ENCODE peak calls at places on chromosomes 4 and X, in five cellular contexts. One of them, this sample, is unnamed.

GRCh38 chr4:183399166-183399565 is 45.3 kb upstream of the CDKN2AIP start:
- DNase-seq in HepG2: no peak
- DNase-seq in HCT116: no peak
- DNase-seq in GM12878: no peak
- DNase-seq in K562: no peak
- DNase-seq in this sample: peak

GRCh38 chrX:13029341-13029740 is 15.1 kb downstream of the FAM9C start:
- DNase-seq in HepG2: no peak
- DNase-seq in HCT116: no peak
- DNase-seq in GM12878: no peak
- DNase-seq in K562: no peak
- DNase-seq in this sample: no peak

GRCh38 chr4:140069068-140069467 is 84.9 kb downstream of the MAML3 start:
- DNase-seq in HepG2: no peak
- DNase-seq in HCT116: no peak
- DNase-seq in GM12878: no peak
- DNase-seq in K562: no peak
- DNase-seq in this sample: no peak

GRCh38 chr4:24644983-24645764 is 60.8 kb upstream of the DHX15 start:
- DNase-seq in HepG2: no peak
- DNase-seq in HCT116: no peak
- DNase-seq in GM12878: no peak
- DNase-seq in K562: no peak
- DNase-seq in this sample: no peak

GRCh38 chr4:72295966-72296557 is 264.3 kb downstream of the NPFFR2 start:
- DNase-seq in HepG2: peak
- DNase-seq in HCT116: peak
- DNase-seq in GM12878: no peak
- DNase-seq in K562: peak
- DNase-seq in this sample: peak

GRCh38 chr4:2958446-2958845 is 4.8 kb downstream of the NOP14 start:
- DNase-seq in HepG2: no peak
- DNase-seq in HCT116: no peak
- DNase-seq in GM12878: no peak
- DNase-seq in K562: no peak
- DNase-seq in this sample: no peak

GRCh38 chrX:69066966-69067525 is 98.2 kb downstream of the PJA1 start:
- DNase-seq in HepG2: no peak
- DNase-seq in HCT116: no peak
- DNase-seq in GM12878: no peak
- DNase-seq in K562: no peak
- DNase-seq in this sample: no peak

GRCh38 chr4:142547974-142548373 is 298.1 kb downstream of the INPP4B start:
- DNase-seq in HepG2: no peak
- DNase-seq in HCT116: no peak
- DNase-seq in GM12878: no peak
- DNase-seq in K562: no peak
- DNase-seq in this sample: no peak

GRCh38 chr4:128737098-128737513 is 72.4 kb upstream of the JADE1 start:
- DNase-seq in HepG2: no peak
- DNase-seq in HCT116: no peak
- DNase-seq in GM12878: no peak
- DNase-seq in K562: no peak
- DNase-seq in this sample: no peak

GRCh38 chr4:8754634-8755589 is 116.7 kb downstream of the HMX1 start:
- DNase-seq in HepG2: no peak
- DNase-seq in HCT116: no peak
- DNase-seq in GM12878: no peak
- DNase-seq in K562: no peak
- DNase-seq in this sample: no peak

GRCh38 chr4:8760561-8760960 is 111.1 kb downstream of the HMX1 start:
- DNase-seq in HepG2: no peak
- DNase-seq in HCT116: no peak
- DNase-seq in GM12878: no peak
- DNase-seq in K562: no peak
- DNase-seq in this sample: no peak

GRCh38 chr4:8761167-8761823 is 110.3 kb downstream of the HMX1 start:
- DNase-seq in HepG2: no peak
- DNase-seq in HCT116: no peak
- DNase-seq in GM12878: no peak
- DNase-seq in K562: no peak
- DNase-seq in this sample: no peak

GRCh38 chr4:8759987-8760386 is 111.7 kb downstream of the HMX1 start:
- DNase-seq in HepG2: no peak
- DNase-seq in HCT116: no peak
- DNase-seq in GM12878: no peak
- DNase-seq in K562: no peak
- DNase-seq in this sample: no peak

DNA sequence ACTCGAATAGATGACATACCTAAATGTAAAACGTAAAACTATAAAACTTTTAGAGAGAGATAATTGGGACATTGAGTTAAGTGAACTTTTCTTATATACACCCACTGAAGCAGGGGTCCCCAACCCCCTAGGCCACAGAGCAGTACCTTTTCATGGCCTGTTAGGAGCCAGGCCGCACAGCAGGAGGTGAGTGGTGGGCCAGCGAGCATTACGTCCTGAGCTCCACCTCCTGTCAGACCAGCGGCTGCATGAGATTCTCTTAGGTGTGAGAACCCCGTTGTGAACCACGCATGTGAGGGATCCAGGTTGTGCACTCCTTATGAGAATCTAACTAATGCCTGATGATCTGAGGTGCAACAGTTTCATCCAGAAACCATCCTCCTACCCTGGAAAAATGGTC is 114.8 kb downstream of the HMX1 start:
- DNase-seq in HepG2: no peak
- DNase-seq in HCT116: no peak
- DNase-seq in GM12878: no peak
- DNase-seq in K562: no peak
- DNase-seq in this sample: no peak
- TF ChIP-seq ZBTB33 in HepG2: no peak
- TF ChIP-seq ZBTB33 in HCT116: no peak
- TF ChIP-seq ZBTB33 in GM12878: no peak
- TF ChIP-seq ZBTB33 in K562: no peak
- TF ChIP-seq ZBTB33 in this sample: no peak

GRCh38 chr4:6783111-6783981 is 819 bp downstream of the KIAA0232 start:
- DNase-seq in HepG2: peak
- DNase-seq in HCT116: peak
- DNase-seq in GM12878: peak
- DNase-seq in K562: peak
- DNase-seq in this sample: peak

GRCh38 chr4:6782846-6783110 is 251 bp downstream of the KIAA0232 start:
- DNase-seq in HepG2: no peak
- DNase-seq in HCT116: no peak
- DNase-seq in GM12878: no peak
- DNase-seq in K562: no peak
- DNase-seq in this sample: no peak

GRCh38 chr4:6781561-6781960 is 966 bp upstream of the KIAA0232 start:
- DNase-seq in HepG2: no peak
- DNase-seq in HCT116: no peak
- DNase-seq in GM12878: no peak
- DNase-seq in K562: no peak
- DNase-seq in this sample: no peak

GRCh38 chr4:6781113-6781512 is 1.4 kb upstream of the KIAA0232 start:
- DNase-seq in HepG2: no peak
- DNase-seq in HCT116: no peak
- DNase-seq in GM12878: no peak
- DNase-seq in K562: no peak
- DNase-seq in this sample: no peak

DNA sequence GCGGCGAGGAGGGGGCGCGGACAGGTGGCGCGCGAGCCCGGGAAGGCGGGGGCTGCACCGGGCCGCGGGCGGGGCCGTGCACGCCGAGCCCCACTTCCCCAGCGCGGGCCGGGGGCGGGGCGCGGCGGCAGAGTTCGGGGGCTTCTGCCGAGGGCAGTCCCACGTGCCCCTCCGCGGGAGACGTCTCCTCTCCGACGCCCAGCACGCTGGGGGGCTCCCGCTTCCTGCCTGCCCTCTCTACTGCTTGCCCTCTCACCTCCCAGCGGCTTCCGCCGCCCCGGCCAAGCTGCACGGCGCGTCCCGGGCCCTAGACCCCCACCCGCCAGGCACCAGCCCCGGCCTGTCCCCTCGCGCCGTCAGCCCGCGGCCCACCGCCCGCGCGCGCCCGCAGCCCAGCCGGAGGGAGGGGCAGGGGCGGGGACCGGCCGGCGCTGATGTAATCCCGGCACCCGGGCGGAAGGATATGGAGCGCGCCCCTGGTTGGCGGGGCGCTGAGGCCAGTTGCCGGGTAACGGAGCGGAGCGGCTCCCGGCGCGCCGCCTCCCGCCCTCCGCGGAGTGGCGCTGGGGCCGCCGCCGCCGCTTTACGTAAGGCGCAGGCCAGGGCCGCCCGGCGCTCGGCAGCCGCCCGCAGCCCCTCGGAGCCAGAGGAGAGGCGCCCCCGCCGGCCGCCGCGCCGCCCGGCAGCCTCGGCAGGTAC is at the start of gene KIAA0232:
- DNase-seq in HepG2: peak
- DNase-seq in HCT116: peak
- DNase-seq in GM12878: peak
- DNase-seq in K562: peak
- DNase-seq in this sample: peak
- TF ChIP-seq POLR2AphosphoS5 in HepG2: no peak
- TF ChIP-seq POLR2AphosphoS5 in HCT116: peak
- TF ChIP-seq POLR2AphosphoS5 in GM12878: no peak
- TF ChIP-seq POLR2AphosphoS5 in K562: no peak
- TF ChIP-seq POLR2AphosphoS5 in this sample: peak

DNA sequence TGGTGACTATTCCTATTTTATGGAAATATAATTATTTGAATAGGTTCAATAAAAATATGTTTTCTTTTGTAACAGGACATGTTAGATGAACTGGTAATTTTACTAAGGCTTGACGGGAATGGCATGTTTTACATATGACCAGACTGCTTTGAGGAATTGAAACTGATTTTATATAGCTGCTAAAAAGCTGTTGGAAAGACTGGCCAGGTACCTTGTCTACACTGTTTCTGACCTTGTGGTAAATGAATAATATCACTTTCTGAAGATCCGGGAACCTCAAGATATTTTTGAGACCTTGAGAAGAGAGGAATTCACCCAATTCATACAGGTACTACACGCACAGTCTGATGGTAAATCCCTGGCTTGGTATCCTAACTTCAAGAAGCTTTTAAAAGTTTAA is 42.1 kb upstream of the USP46 start:
- DNase-seq in HepG2: no peak
- DNase-seq in HCT116: no peak
- DNase-seq in GM12878: peak
- DNase-seq in K562: no peak
- DNase-seq in this sample: no peak
- TF ChIP-seq ZBTB33 in HepG2: no peak
- TF ChIP-seq ZBTB33 in HCT116: no peak
- TF ChIP-seq ZBTB33 in GM12878: no peak
- TF ChIP-seq ZBTB33 in K562: no peak
- TF ChIP-seq ZBTB33 in this sample: no peak

GRCh38 chr4:97845758-97846157 is 297.5 kb downstream of the STPG2 start:
- DNase-seq in HepG2: no peak
- DNase-seq in HCT116: no peak
- DNase-seq in GM12878: no peak
- DNase-seq in K562: no peak
- DNase-seq in this sample: no peak

GRCh38 chr4:97851115-97851514 is 292.2 kb downstream of the STPG2 start:
- DNase-seq in HepG2: no peak
- DNase-seq in HCT116: no peak
- DNase-seq in GM12878: no peak
- DNase-seq in K562: no peak
- DNase-seq in this sample: no peak
- TF ChIP-seq POLR2AphosphoS5 in HepG2: no peak
- TF ChIP-seq POLR2AphosphoS5 in HCT116: no peak
- TF ChIP-seq POLR2AphosphoS5 in GM12878: no peak
- TF ChIP-seq POLR2AphosphoS5 in K562: no peak
- TF ChIP-seq POLR2AphosphoS5 in this sample: no peak

GRCh38 chr4:1402021-1402515 is 4.2 kb downstream of the NKX1-1 start:
- DNase-seq in HepG2: no peak
- DNase-seq in HCT116: no peak
- DNase-seq in GM12878: no peak
- DNase-seq in K562: no peak
- DNase-seq in this sample: peak
- TF ChIP-seq ZBTB33 in HepG2: no peak
- TF ChIP-seq ZBTB33 in HCT116: no peak
- TF ChIP-seq ZBTB33 in GM12878: no peak
- TF ChIP-seq ZBTB33 in K562: no peak
- TF ChIP-seq ZBTB33 in this sample: no peak

GRCh38 chrX:40281341-40282005 is 183.7 kb upstream of the BCOR start:
- DNase-seq in HepG2: no peak
- DNase-seq in HCT116: no peak
- DNase-seq in GM12878: no peak
- DNase-seq in K562: no peak
- DNase-seq in this sample: no peak
- TF ChIP-seq POLR2AphosphoS5 in HepG2: no peak
- TF ChIP-seq POLR2AphosphoS5 in HCT116: no peak
- TF ChIP-seq POLR2AphosphoS5 in GM12878: no peak
- TF ChIP-seq POLR2AphosphoS5 in K562: no peak
- TF ChIP-seq POLR2AphosphoS5 in this sample: no peak